ENCODE peak calls at places on chromosomes 6 and 20, in five cellular contexts. One of them, this sample, is unnamed.

GRCh38 chr20:44678247-44678646 is 26.7 kb upstream of the ADA start:
- DNase-seq in pancreas: no peak
- DNase-seq in A549: no peak
- DNase-seq in spleen: no peak
- DNase-seq in vagina: no peak
- DNase-seq in this sample: no peak

GRCh38 chr6:23533954-23534725 is 591.9 kb upstream of the NRSN1 start:
- DNase-seq in vagina: no peak
- DNase-seq in pancreas: no peak
- DNase-seq in spleen: no peak
- DNase-seq in A549: no peak
- DNase-seq in this sample: no peak

GRCh38 chr6:31179896-31180295 is 9.4 kb upstream of the POU5F1 start:
- DNase-seq in vagina: no peak
- DNase-seq in A549: no peak
- DNase-seq in spleen: no peak
- DNase-seq in pancreas: no peak
- DNase-seq in this sample: no peak

GRCh38 chr6:3259491-3259958 is 778 bp downstream of the PSMG4 start:
- DNase-seq in vagina: no peak
- DNase-seq in spleen: peak; percentile 80
- DNase-seq in pancreas: no peak
- DNase-seq in A549: peak; percentile 40
- DNase-seq in this sample: no peak

GRCh38 chr6:34000281-34000680 is 145.6 kb downstream of the GRM4 start:
- DNase-seq in vagina: no peak
- DNase-seq in A549: no peak
- DNase-seq in pancreas: no peak
- DNase-seq in spleen: peak; percentile 40
- DNase-seq in this sample: no peak

GRCh38 chr6:16973071-16973470 is 128.8 kb upstream of the STMND1 start:
- DNase-seq in pancreas: no peak
- DNase-seq in vagina: no peak
- DNase-seq in spleen: no peak
- DNase-seq in A549: no peak
- DNase-seq in this sample: no peak

GRCh38 chr6:20866038-20866437 is 331.8 kb downstream of the CDKAL1 start:
- DNase-seq in A549: no peak
- DNase-seq in pancreas: no peak
- DNase-seq in vagina: no peak
- DNase-seq in spleen: no peak
- DNase-seq in this sample: no peak

GRCh38 chr20:60062431-60063336 is 104.5 kb downstream of the CDH26 start:
- DNase-seq in vagina: no peak
- DNase-seq in A549: no peak
- DNase-seq in spleen: no peak
- DNase-seq in pancreas: no peak
- DNase-seq in this sample: no peak

GRCh38 chr20:49568491-49569151 is 684 bp upstream of the PTGIS start:
- DNase-seq in vagina: no peak
- DNase-seq in spleen: no peak
- DNase-seq in pancreas: no peak
- DNase-seq in A549: no peak
- DNase-seq in this sample: no peak

GRCh38 chr6:24802271-24803059 is 3.7 kb upstream of the ARMH2 start:
- DNase-seq in spleen: no peak
- DNase-seq in pancreas: no peak
- DNase-seq in A549: no peak
- DNase-seq in vagina: no peak
- DNase-seq in this sample: no peak

GRCh38 chr6:169857343-169858292 is 106.2 kb downstream of the ERMARD start:
- DNase-seq in spleen: peak; percentile 58
- DNase-seq in pancreas: no peak
- DNase-seq in A549: no peak
- DNase-seq in vagina: no peak
- DNase-seq in this sample: peak; percentile 32

GRCh38 chr6:158756126-158756525 is 63.0 kb downstream of the EZR start:
- DNase-seq in vagina: no peak
- DNase-seq in A549: no peak
- DNase-seq in spleen: no peak
- DNase-seq in pancreas: no peak
- DNase-seq in this sample: no peak

GRCh38 chr6:55578537-55579363 is at the start of gene HMGCLL1:
- DNase-seq in vagina: no peak
- DNase-seq in pancreas: peak; percentile 39
- DNase-seq in A549: peak; percentile 31
- DNase-seq in spleen: no peak
- DNase-seq in this sample: no peak

GRCh38 chr6:82144852-82145332 is 102.7 kb downstream of the IBTK start:
- DNase-seq in spleen: no peak
- DNase-seq in A549: peak; percentile 76
- DNase-seq in pancreas: peak; percentile 45
- DNase-seq in vagina: no peak
- DNase-seq in this sample: peak; percentile 76

GRCh38 chr6:83221886-83222479 is 28.8 kb downstream of the RWDD2A start:
- DNase-seq in vagina: no peak
- DNase-seq in spleen: no peak
- DNase-seq in A549: peak; percentile 21
- DNase-seq in pancreas: no peak
- DNase-seq in this sample: no peak

GRCh38 chr20:63067266-63067635 is 60.5 kb upstream of the BHLHE23 start:
- DNase-seq in spleen: peak; percentile 67
- DNase-seq in A549: no peak
- DNase-seq in vagina: no peak
- DNase-seq in pancreas: peak; percentile 18
- DNase-seq in this sample: no peak

GRCh38 chr20:51636123-51636522 is 93.6 kb upstream of the NFATC2 start:
- DNase-seq in vagina: no peak
- DNase-seq in A549: no peak
- DNase-seq in pancreas: no peak
- DNase-seq in spleen: no peak
- DNase-seq in this sample: no peak

GRCh38 chr6:71294121-71294523 is 5.5 kb downstream of the OGFRL1 start:
- DNase-seq in pancreas: no peak
- DNase-seq in vagina: no peak
- DNase-seq in spleen: no peak
- DNase-seq in A549: no peak
- DNase-seq in this sample: no peak

GRCh38 chr20:709421-709820 is 33.8 kb upstream of the SCRT2 start:
- DNase-seq in A549: no peak
- DNase-seq in vagina: no peak
- DNase-seq in spleen: peak; percentile 17
- DNase-seq in pancreas: peak; percentile 40
- DNase-seq in this sample: no peak

GRCh38 chr6:157632821-157633220 is 190.2 kb upstream of the SNX9 start:
- DNase-seq in vagina: no peak
- DNase-seq in spleen: no peak
- DNase-seq in A549: no peak
- DNase-seq in pancreas: no peak
- DNase-seq in this sample: no peak

DNA sequence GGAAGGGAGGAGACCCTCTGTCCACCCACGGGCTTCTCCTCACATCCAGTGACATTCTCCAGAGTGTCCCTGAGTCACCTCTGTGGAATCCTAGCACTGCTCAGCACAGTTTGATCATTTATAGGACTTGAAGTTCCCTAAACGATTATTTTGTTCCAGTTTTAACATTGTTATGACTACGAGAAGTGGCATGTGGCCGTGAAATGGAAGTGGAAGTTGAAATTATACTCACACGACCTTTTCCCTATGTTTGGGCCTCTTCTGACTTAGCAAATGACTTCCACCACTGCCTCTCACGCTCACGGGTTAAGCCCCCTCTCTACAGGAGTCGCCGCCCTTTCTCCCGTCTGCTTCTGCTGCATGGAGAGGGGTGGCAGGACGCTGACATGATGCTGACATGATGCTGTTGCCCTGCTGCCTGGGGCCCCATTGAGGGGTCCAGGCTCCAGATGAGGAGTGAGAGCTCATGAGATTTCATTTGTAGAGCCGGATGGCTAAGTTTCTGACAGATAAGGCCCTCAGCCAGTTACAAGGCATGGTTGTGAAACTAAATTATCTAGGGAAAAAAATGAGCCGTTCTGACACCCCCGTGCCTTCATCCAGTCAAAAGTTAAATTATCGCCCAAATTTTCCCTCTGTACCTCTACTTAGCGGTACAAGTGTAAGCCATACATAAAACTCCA is 153.6 kb upstream of the UST start:
- DNase-seq in A549: no peak
- DNase-seq in vagina: no peak
- DNase-seq in spleen: no peak
- DNase-seq in pancreas: no peak
- DNase-seq in this sample: no peak
- H3K27ac ChIP-seq in A549: no peak overlapping the region
- H3K27ac ChIP-seq in vagina: no peak overlapping the region
- H3K27ac ChIP-seq in spleen: peak overlapping the region; percentile 53
- H3K27ac ChIP-seq in pancreas: no peak overlapping the region
- H3K27ac ChIP-seq in this sample: peak overlapping the region; percentile 68

DNA sequence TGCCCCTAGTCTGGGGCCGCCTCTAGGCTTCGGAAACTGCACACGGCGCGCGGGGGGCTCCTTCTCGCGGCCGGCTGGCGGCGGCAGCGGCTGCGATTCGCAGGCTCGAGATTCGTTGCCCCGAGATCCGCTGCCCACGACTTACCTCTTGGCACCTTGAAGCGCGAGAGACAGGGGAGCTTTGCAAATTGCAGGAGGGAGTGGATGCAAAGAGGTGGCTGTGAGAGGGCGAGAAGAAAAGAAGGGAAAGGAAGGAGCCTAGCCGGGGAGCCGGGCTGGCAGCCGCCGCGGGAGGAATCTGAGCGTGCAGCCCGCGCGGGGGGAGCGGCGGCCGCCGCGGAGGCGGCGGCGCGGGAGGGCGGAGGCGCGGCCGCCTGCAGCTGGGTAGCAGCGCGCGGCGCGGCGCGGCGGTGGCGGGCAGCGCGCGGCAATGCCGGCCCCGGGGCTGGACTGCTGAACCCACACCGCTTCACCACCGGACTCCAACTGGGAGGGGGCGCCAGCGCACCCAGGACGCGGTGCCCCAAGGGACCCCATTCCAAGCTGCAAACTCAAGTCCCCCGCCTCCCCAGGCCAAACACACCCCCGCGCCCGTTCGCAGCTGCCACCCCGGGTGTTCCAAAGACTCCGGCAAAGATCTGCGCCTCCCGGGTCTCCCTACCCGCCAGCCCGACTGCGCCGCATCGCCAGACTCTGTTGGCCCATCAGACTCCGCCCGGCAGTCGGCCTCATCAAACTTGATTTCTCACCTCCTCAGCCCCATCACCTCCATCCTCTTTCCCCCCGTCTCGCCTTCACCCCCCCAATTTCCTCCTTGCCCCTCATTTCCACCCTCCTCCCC is 44.2 kb upstream of the SUPT3H start:
- DNase-seq in pancreas: peak; percentile 30
- DNase-seq in vagina: no peak
- DNase-seq in spleen: peak; percentile 90
- DNase-seq in A549: peak; percentile 42
- DNase-seq in this sample: no peak
- TF ChIP-seq CTCF in pancreas: no peak
- TF ChIP-seq CTCF in vagina: no peak
- TF ChIP-seq CTCF in spleen: no peak
- TF ChIP-seq CTCF in A549: peak; percentile 29
- TF ChIP-seq CTCF in this sample: peak; percentile 49

GRCh38 chr20:36097331-36097730 is 57.2 kb upstream of the EPB41L1 start:
- DNase-seq in pancreas: no peak
- DNase-seq in spleen: no peak
- DNase-seq in vagina: no peak
- DNase-seq in A549: no peak
- DNase-seq in this sample: no peak
- H3K4me3 ChIP-seq in pancreas: no peak overlapping the region
- H3K4me3 ChIP-seq in spleen: no peak overlapping the region
- H3K4me3 ChIP-seq in vagina: no peak overlapping the region
- H3K4me3 ChIP-seq in A549: no peak overlapping the region
- H3K4me3 ChIP-seq in this sample: no peak overlapping the region

GRCh38 chr6:116577486-116577885 is 6.2 kb downstream of the RWDD1 start:
- DNase-seq in pancreas: no peak
- DNase-seq in vagina: no peak
- DNase-seq in A549: no peak
- DNase-seq in spleen: no peak
- DNase-seq in this sample: no peak
- H3K27ac ChIP-seq in pancreas: no peak overlapping the region
- H3K27ac ChIP-seq in vagina: no peak overlapping the region
- H3K27ac ChIP-seq in A549: no peak overlapping the region
- H3K27ac ChIP-seq in spleen: no peak overlapping the region
- H3K27ac ChIP-seq in this sample: no peak overlapping the region

GRCh38 chr6:129835691-129836090 is 25.4 kb downstream of the TMEM244 start:
- DNase-seq in A549: no peak
- DNase-seq in spleen: no peak
- DNase-seq in pancreas: no peak
- DNase-seq in vagina: no peak
- DNase-seq in this sample: no peak
- TF ChIP-seq CTCF in A549: no peak
- TF ChIP-seq CTCF in spleen: no peak
- TF ChIP-seq CTCF in pancreas: no peak
- TF ChIP-seq CTCF in vagina: no peak
- TF ChIP-seq CTCF in this sample: no peak

GRCh38 chr20:19975436-19975799 is 41.7 kb upstream of the NAA20 start:
- DNase-seq in spleen: no peak
- DNase-seq in A549: peak; percentile 69
- DNase-seq in vagina: no peak
- DNase-seq in pancreas: peak; percentile 49
- DNase-seq in this sample: no peak
- H3K4me3 ChIP-seq in spleen: no peak overlapping the region
- H3K4me3 ChIP-seq in A549: peak overlapping the region; percentile 65
- H3K4me3 ChIP-seq in vagina: peak overlapping the region; percentile 68
- H3K4me3 ChIP-seq in pancreas: peak overlapping the region; percentile 66
- H3K4me3 ChIP-seq in this sample: peak overlapping the region; percentile 59

GRCh38 chr6:106272289-106272688 is 53.3 kb downstream of the ATG5 start:
- DNase-seq in pancreas: no peak
- DNase-seq in A549: no peak
- DNase-seq in vagina: no peak
- DNase-seq in spleen: no peak
- DNase-seq in this sample: no peak
- H3K27ac ChIP-seq in pancreas: no peak overlapping the region
- H3K27ac ChIP-seq in A549: no peak overlapping the region
- H3K27ac ChIP-seq in vagina: no peak overlapping the region
- H3K27ac ChIP-seq in spleen: no peak overlapping the region
- H3K27ac ChIP-seq in this sample: no peak overlapping the region